ENCODE peak calls at places on chromosomes 12 and 14, in four cellular contexts. One of them, this sample, is unnamed.
A peak's percentile ranks its signal among the peaks of the same experiment; 100 is the strongest.

GRCh38 chr14:23513005-23513412 is 38.6 kb downstream of the ZFHX2 start:
- DNase-seq in iris pigment epithelial cell: no peak
- DNase-seq in HCEC 1CT: no peak
- DNase-seq in A172: no peak
- DNase-seq in this sample: no peak

GRCh38 chr12:120041386-120042231 is 52.6 kb downstream of the BICDL1 start:
- DNase-seq in iris pigment epithelial cell: no peak
- DNase-seq in HCEC 1CT: no peak
- DNase-seq in A172: no peak
- DNase-seq in this sample: no peak

GRCh38 chr12:50581226-50582184 is 76.7 kb downstream of the DIP2B start:
- DNase-seq in iris pigment epithelial cell: peak; percentile 83
- DNase-seq in HCEC 1CT: peak; percentile 52
- DNase-seq in A172: peak; percentile 71
- DNase-seq in this sample: peak; percentile 76

GRCh38 chr14:80202888-80203562 is 8.3 kb downstream of the DIO2 start:
- DNase-seq in iris pigment epithelial cell: no peak
- DNase-seq in HCEC 1CT: no peak
- DNase-seq in A172: no peak
- DNase-seq in this sample: peak; percentile 18

GRCh38 chr12:31750747-31751039 is 21.9 kb upstream of the AMN1 start:
- DNase-seq in iris pigment epithelial cell: no peak
- DNase-seq in HCEC 1CT: no peak
- DNase-seq in A172: no peak
- DNase-seq in this sample: no peak

GRCh38 chr12:32949815-32950214 is 53.2 kb upstream of the PKP2 start:
- DNase-seq in iris pigment epithelial cell: no peak
- DNase-seq in HCEC 1CT: no peak
- DNase-seq in A172: no peak
- DNase-seq in this sample: no peak

GRCh38 chr12:72094490-72094889 is 155.8 kb downstream of the TPH2 start:
- DNase-seq in iris pigment epithelial cell: no peak
- DNase-seq in HCEC 1CT: no peak
- DNase-seq in A172: no peak
- DNase-seq in this sample: no peak

GRCh38 chr14:94056579-94057308 is 24.3 kb downstream of the DDX24 start:
- DNase-seq in iris pigment epithelial cell: peak; percentile 17
- DNase-seq in HCEC 1CT: no peak
- DNase-seq in A172: no peak
- DNase-seq in this sample: no peak

GRCh38 chr14:95547626-95548327 is 12.9 kb downstream of the GLRX5 start:
- DNase-seq in iris pigment epithelial cell: peak; percentile 74
- DNase-seq in HCEC 1CT: peak; percentile 48
- DNase-seq in A172: peak; percentile 78
- DNase-seq in this sample: peak; percentile 29

GRCh38 chr12:64255249-64255648 is 33.2 kb upstream of the KICS2 start:
- DNase-seq in iris pigment epithelial cell: no peak
- DNase-seq in HCEC 1CT: no peak
- DNase-seq in A172: no peak
- DNase-seq in this sample: no peak

GRCh38 chr12:113057565-113058485 is 1.3 kb downstream of the DTX1 start:
- DNase-seq in iris pigment epithelial cell: no peak
- DNase-seq in HCEC 1CT: no peak
- DNase-seq in A172: no peak
- DNase-seq in this sample: no peak

GRCh38 chr12:52198454-52199215 is 6.8 kb upstream of the KRT80 start:
- DNase-seq in iris pigment epithelial cell: no peak
- DNase-seq in HCEC 1CT: no peak
- DNase-seq in A172: no peak
- DNase-seq in this sample: no peak

GRCh38 chr12:24039113-24039525 is 89.6 kb upstream of the SOX5 start:
- DNase-seq in iris pigment epithelial cell: peak; percentile 99
- DNase-seq in HCEC 1CT: peak; percentile 96
- DNase-seq in A172: no peak
- DNase-seq in this sample: peak; percentile 99

GRCh38 chr14:101705733-101706508 is 55.6 kb upstream of the PPP2R5C start:
- DNase-seq in iris pigment epithelial cell: peak; percentile 47
- DNase-seq in HCEC 1CT: no peak
- DNase-seq in A172: peak; percentile 16
- DNase-seq in this sample: no peak

GRCh38 chr12:13780453-13780852 is 200.9 kb downstream of the GRIN2B start:
- DNase-seq in iris pigment epithelial cell: no peak
- DNase-seq in HCEC 1CT: no peak
- DNase-seq in A172: no peak
- DNase-seq in this sample: no peak

GRCh38 chr12:98369601-98370000 is 145.8 kb upstream of the TMPO start:
- DNase-seq in iris pigment epithelial cell: no peak
- DNase-seq in HCEC 1CT: no peak
- DNase-seq in A172: no peak
- DNase-seq in this sample: no peak

GRCh38 chr14:75279153-75279738 is 618 bp downstream of the FOS start:
- DNase-seq in iris pigment epithelial cell: peak; percentile 79
- DNase-seq in HCEC 1CT: peak; percentile 49
- DNase-seq in A172: no peak
- DNase-seq in this sample: peak; percentile 87

GRCh38 chr12:57268264-57268663 is 17.3 kb upstream of the STAC3 start:
- DNase-seq in iris pigment epithelial cell: peak; percentile 16
- DNase-seq in HCEC 1CT: no peak
- DNase-seq in A172: no peak
- DNase-seq in this sample: peak; percentile 57

GRCh38 chr12:86254399-86255107 is 1.6 kb downstream of the MGAT4C start:
- DNase-seq in iris pigment epithelial cell: peak; percentile 3
- DNase-seq in HCEC 1CT: peak; percentile 30
- DNase-seq in A172: no peak
- DNase-seq in this sample: no peak

GRCh38 chr12:88650715-88651114 is 70.4 kb upstream of the KITLG start:
- DNase-seq in iris pigment epithelial cell: peak; percentile 77
- DNase-seq in HCEC 1CT: peak; percentile 73
- DNase-seq in A172: no peak
- DNase-seq in this sample: peak; percentile 90

GRCh38 chr12:127628655-127629054 is 638.3 kb upstream of the TMEM132C start:
- DNase-seq in iris pigment epithelial cell: peak; percentile 11
- DNase-seq in HCEC 1CT: peak; percentile 75
- DNase-seq in A172: peak; percentile 56
- DNase-seq in this sample: peak; percentile 87

GRCh38 chr12:128026696-128027574 is 240.0 kb upstream of the TMEM132C start:
- DNase-seq in iris pigment epithelial cell: no peak
- DNase-seq in HCEC 1CT: no peak
- DNase-seq in A172: no peak
- DNase-seq in this sample: no peak

GRCh38 chr14:92844220-92844619 is 50.1 kb downstream of the GOLGA5 start:
- DNase-seq in iris pigment epithelial cell: no peak
- DNase-seq in HCEC 1CT: no peak
- DNase-seq in A172: no peak
- DNase-seq in this sample: peak; percentile 6

GRCh38 chr14:99592933-99593753 is 10.9 kb downstream of the CCDC85C start:
- DNase-seq in iris pigment epithelial cell: no peak
- DNase-seq in HCEC 1CT: no peak
- DNase-seq in A172: no peak
- DNase-seq in this sample: no peak

GRCh38 chr14:89425931-89426330 is 8.9 kb upstream of the FOXN3 start:
- DNase-seq in iris pigment epithelial cell: peak; percentile 98
- DNase-seq in HCEC 1CT: peak; percentile 98
- DNase-seq in A172: peak; percentile 91
- DNase-seq in this sample: peak; percentile 99

GRCh38 chr12:65853489-65854157 is 29.3 kb downstream of the HMGA2 start:
- DNase-seq in iris pigment epithelial cell: peak; percentile 85
- DNase-seq in HCEC 1CT: peak; percentile 80
- DNase-seq in A172: peak; percentile 17
- DNase-seq in this sample: peak; percentile 61

GRCh38 chr12:122888232-122888752 is 7.6 kb downstream of the VPS37B start:
- DNase-seq in iris pigment epithelial cell: peak; percentile 90
- DNase-seq in HCEC 1CT: peak; percentile 29
- DNase-seq in A172: no peak
- DNase-seq in this sample: peak; percentile 63

GRCh38 chr12:42420385-42420784 is 94.4 kb downstream of the PPHLN1 start:
- DNase-seq in iris pigment epithelial cell: no peak
- DNase-seq in HCEC 1CT: no peak
- DNase-seq in A172: no peak
- DNase-seq in this sample: no peak

GRCh38 chr14:43539210-43539609 is 967.9 kb downstream of the FSCB start:
- DNase-seq in iris pigment epithelial cell: peak; percentile 1
- DNase-seq in HCEC 1CT: no peak
- DNase-seq in A172: peak; percentile 35
- DNase-seq in this sample: peak; percentile 1

GRCh38 chr12:530871-531270 is 71.1 kb downstream of the B4GALNT3 start:
- DNase-seq in iris pigment epithelial cell: no peak
- DNase-seq in HCEC 1CT: no peak
- DNase-seq in A172: no peak
- DNase-seq in this sample: no peak

GRCh38 chr12:1912580-1913376 is 5.7 kb downstream of the CACNA2D4 start:
- DNase-seq in iris pigment epithelial cell: no peak
- DNase-seq in HCEC 1CT: peak; percentile 44
- DNase-seq in A172: peak; percentile 56
- DNase-seq in this sample: no peak

GRCh38 chr14:90512332-90512951 is 115.6 kb downstream of the CALM1 start:
- DNase-seq in iris pigment epithelial cell: no peak
- DNase-seq in HCEC 1CT: no peak
- DNase-seq in A172: no peak
- DNase-seq in this sample: no peak

GRCh38 chr14:71362920-71363584 is 455.8 kb downstream of the PCNX1 start:
- DNase-seq in iris pigment epithelial cell: peak; percentile 76
- DNase-seq in HCEC 1CT: peak; percentile 42
- DNase-seq in A172: no peak
- DNase-seq in this sample: peak; percentile 78

GRCh38 chr12:57715786-57716185 is 21.9 kb downstream of the OS9 start:
- DNase-seq in iris pigment epithelial cell: no peak
- DNase-seq in HCEC 1CT: no peak
- DNase-seq in A172: no peak
- DNase-seq in this sample: no peak

GRCh38 chr12:27614866-27615265 is 81.4 kb upstream of the REP15 start:
- DNase-seq in iris pigment epithelial cell: no peak
- DNase-seq in HCEC 1CT: no peak
- DNase-seq in A172: no peak
- DNase-seq in this sample: no peak

This sample was measured in fibroblast of mammary gland.